ENCODE peak calls at places on chromosomes 3 and 15, in six cellular contexts. One of them, this sample, is unnamed.

GRCh38 chr3:12300137-12300536 is 11.3 kb downstream of the PPARG start:
- DNase-seq in nucleus accumbens: no peak
- DNase-seq in activated T-helper 1 cell treated with anti-CD3 and anti-CD28 coated beads, Interleukin-2, amount 50 U/mL, for 16 hours: no peak
- DNase-seq in RWPE1: no peak
- DNase-seq in CD8-positive, alpha-beta T cell: no peak
- DNase-seq in NCI-H2081: no peak
- DNase-seq in this sample: peak; percentile 78

GRCh38 chr3:25372167-25372566 is 55.9 kb upstream of the RARB start:
- DNase-seq in CD8-positive, alpha-beta T cell: no peak
- DNase-seq in nucleus accumbens: no peak
- DNase-seq in activated T-helper 1 cell treated with anti-CD3 and anti-CD28 coated beads, Interleukin-2, amount 50 U/mL, for 16 hours: no peak
- DNase-seq in NCI-H2081: no peak
- DNase-seq in RWPE1: no peak
- DNase-seq in this sample: peak; percentile 78

GRCh38 chr15:39589193-39589814 is 8.4 kb downstream of the THBS1 start:
- DNase-seq in RWPE1: no peak
- DNase-seq in nucleus accumbens: no peak
- DNase-seq in NCI-H2081: no peak
- DNase-seq in activated T-helper 1 cell treated with anti-CD3 and anti-CD28 coated beads, Interleukin-2, amount 50 U/mL, for 16 hours: no peak
- DNase-seq in CD8-positive, alpha-beta T cell: no peak
- DNase-seq in this sample: peak; percentile 13

GRCh38 chr15:90557651-90558084 is 27.9 kb downstream of the CRTC3 start:
- DNase-seq in CD8-positive, alpha-beta T cell: no peak
- DNase-seq in activated T-helper 1 cell treated with anti-CD3 and anti-CD28 coated beads, Interleukin-2, amount 50 U/mL, for 16 hours: no peak
- DNase-seq in NCI-H2081: no peak
- DNase-seq in nucleus accumbens: peak; percentile 71
- DNase-seq in RWPE1: no peak
- DNase-seq in this sample: peak; percentile 80

GRCh38 chr15:66023322-66023972 is 154.2 kb downstream of the RAB11A start:
- DNase-seq in nucleus accumbens: peak; percentile 56
- DNase-seq in NCI-H2081: peak; percentile 93
- DNase-seq in RWPE1: no peak
- DNase-seq in CD8-positive, alpha-beta T cell: no peak
- DNase-seq in activated T-helper 1 cell treated with anti-CD3 and anti-CD28 coated beads, Interleukin-2, amount 50 U/mL, for 16 hours: no peak
- DNase-seq in this sample: no peak

GRCh38 chr3:48826451-48826850 is 21.2 kb downstream of the PRKAR2A start:
- DNase-seq in NCI-H2081: no peak
- DNase-seq in CD8-positive, alpha-beta T cell: no peak
- DNase-seq in nucleus accumbens: no peak
- DNase-seq in RWPE1: no peak
- DNase-seq in activated T-helper 1 cell treated with anti-CD3 and anti-CD28 coated beads, Interleukin-2, amount 50 U/mL, for 16 hours: no peak
- DNase-seq in this sample: peak; percentile 96

GRCh38 chr3:188123170-188123920 is 30.6 kb upstream of the LPP start:
- DNase-seq in RWPE1: no peak
- DNase-seq in CD8-positive, alpha-beta T cell: no peak
- DNase-seq in activated T-helper 1 cell treated with anti-CD3 and anti-CD28 coated beads, Interleukin-2, amount 50 U/mL, for 16 hours: no peak
- DNase-seq in nucleus accumbens: no peak
- DNase-seq in NCI-H2081: no peak
- DNase-seq in this sample: peak; percentile 47

GRCh38 chr3:175005881-175006280 is 146.7 kb downstream of the NAALADL2 start:
- DNase-seq in activated T-helper 1 cell treated with anti-CD3 and anti-CD28 coated beads, Interleukin-2, amount 50 U/mL, for 16 hours: no peak
- DNase-seq in nucleus accumbens: no peak
- DNase-seq in NCI-H2081: peak; percentile 69
- DNase-seq in RWPE1: no peak
- DNase-seq in CD8-positive, alpha-beta T cell: no peak
- DNase-seq in this sample: peak; percentile 49

GRCh38 chr3:187799942-187800637 is 54.8 kb upstream of the BCL6 start:
- DNase-seq in nucleus accumbens: no peak
- DNase-seq in CD8-positive, alpha-beta T cell: no peak
- DNase-seq in NCI-H2081: no peak
- DNase-seq in activated T-helper 1 cell treated with anti-CD3 and anti-CD28 coated beads, Interleukin-2, amount 50 U/mL, for 16 hours: no peak
- DNase-seq in RWPE1: no peak
- DNase-seq in this sample: no peak

This sample was measured in fibroblast of mammary gland.